ENCODE peak calls at places on chromosomes 16 and 17, in seven cellular contexts. H, G, B, P, A, T and N are unnamed samples.

GRCh38 chr16:53257001-53257400 is 177.3 kb upstream of the RBL2 start:
- DNase-seq in B (no peak), H (no peak), T (no peak), A (no peak), P (no peak), G (peak; percentile 58), N (no peak)

GRCh38 chr16:48405907-48406306 is 20.7 kb upstream of the SIAH1 start:
- DNase-seq in H (no peak), B (no peak), A (no peak), P (no peak), G (no peak), T (no peak), N (no peak)

GRCh38 chr17:82684207-82684903 is 14.1 kb downstream of the RAB40B start:
- DNase-seq in B (no peak), H (no peak), G (peak; percentile 69), P (no peak), A (no peak), T (no peak), N (no peak)

GRCh38 chr17:17403899-17404576 is 72.8 kb upstream of the MED9 start:
- DNase-seq in B (no peak), H (no peak), P (no peak), A (no peak), T (peak; percentile 31), G (no peak), N (no peak)

GRCh38 chr16:50360779-50361178 is 8.0 kb downstream of the BRD7 start:
- DNase-seq in P (no peak), G (peak; percentile 54), B (no peak), T (no peak), A (no peak), H (peak; percentile 8), N (no peak)

GRCh38 chr16:73232555-73233422 is 184.9 kb upstream of the ZFHX3 start:
- DNase-seq in G (peak; percentile 87), T (no peak), B (no peak), H (no peak), A (peak; percentile 86), P (peak; percentile 57), N (no peak)

GRCh38 chr17:78529871-78530670 is 47.1 kb downstream of the DNAH17 start:
- DNase-seq in T (no peak), H (peak; percentile 65), B (no peak), G (no peak), A (no peak), P (no peak), N (no peak)

GRCh38 chr17:81510798-81511549 is 1.6 kb downstream of the ACTG1 start:
- DNase-seq in P (no peak), B (no peak), G (peak; percentile 30), T (no peak), A (peak; percentile 41), H (no peak), N (no peak)

GRCh38 chr16:22232277-22233049 is 26.4 kb downstream of the EEF2K start:
- DNase-seq in G (peak; percentile 19), A (peak; percentile 39), H (no peak), P (no peak), B (no peak), T (no peak), N (no peak)

GRCh38 chr17:8837438-8838075 is 29.9 kb downstream of the PIK3R6 start:
- DNase-seq in B (no peak), G (no peak), H (no peak), A (peak; percentile 74), P (no peak), T (no peak), N (no peak)

GRCh38 chr17:69505740-69506139 is 91.2 kb downstream of the MAP2K6 start:
- DNase-seq in P (no peak), A (no peak), H (no peak), G (no peak), T (no peak), B (no peak), N (no peak)

GRCh38 chr16:3716831-3717234 is 491 bp downstream of the TRAP1 start:
- DNase-seq in A (peak; percentile 25), G (peak; percentile 48), H (no peak), T (no peak), B (no peak), P (no peak), N (peak; percentile 48)

GRCh38 chr17:78960945-78961344 is 18.8 kb downstream of the LGALS3BP start:
- DNase-seq in A (no peak), H (peak; percentile 44), B (no peak), T (no peak), G (no peak), P (no peak), N (no peak)

GRCh38 chr17:12744298-12744697 is 45.0 kb upstream of the ARHGAP44 start:
- DNase-seq in P (no peak), B (no peak), A (no peak), T (no peak), G (no peak), H (no peak), N (no peak)

GRCh38 chr16:2777231-2777902 is at the start of gene ELOB:
- DNase-seq in G (peak; percentile 90), H (peak; percentile 54), T (peak; percentile 81), P (peak; percentile 8), A (peak; percentile 90), B (peak; percentile 85), N (peak; percentile 99)

GRCh38 chr17:66276328-66276937 is 26.0 kb upstream of the PRKCA start:
- DNase-seq in P (no peak), G (peak; percentile 15), A (peak; percentile 30), H (no peak), B (no peak), T (no peak), N (no peak)

GRCh38 chr16:83005653-83006160 is 378.9 kb downstream of the CDH13 start:
- DNase-seq in B (no peak), A (no peak), H (no peak), P (no peak), G (no peak), T (no peak), N (no peak)

GRCh38 chr17:71337903-71338302 is 782.9 kb upstream of the SOX9 start:
- DNase-seq in T (no peak), G (no peak), P (no peak), H (no peak), A (peak; percentile 12), B (no peak), N (no peak)

GRCh38 chr16:16143038-16143763 is 80.1 kb downstream of the ABCC6 start:
- DNase-seq in A (no peak), B (no peak), G (peak; percentile 69), T (no peak), H (no peak), P (no peak), N (no peak)

GRCh38 chr17:8896641-8897635 is 29.5 kb upstream of the PIK3R6 start:
- DNase-seq in B (no peak), P (no peak), T (no peak), A (no peak), H (no peak), G (no peak), N (no peak)

GRCh38 chr17:73465130-73465529 is 153.3 kb upstream of the CDC42EP4 start:
- DNase-seq in A (no peak), P (no peak), H (no peak), T (no peak), B (no peak), G (no peak), N (no peak)

GRCh38 chr17:13996758-13997157 is 72.5 kb upstream of the COX10 start:
- DNase-seq in P (no peak), T (no peak), H (no peak), B (no peak), A (no peak), G (no peak), N (no peak)

GRCh38 chr16:54282923-54283734 is 3.5 kb downstream of the IRX3 start:
- DNase-seq in H (no peak), G (no peak), T (no peak), A (no peak), P (no peak), B (no peak), N (peak; percentile 39)

GRCh38 chr16:23965137-23965733 is 129.5 kb downstream of the PRKCB start:
- DNase-seq in A (no peak), G (no peak), B (no peak), P (no peak), H (no peak), T (no peak), N (no peak)

GRCh38 chr16:1953734-1954133 is 755 bp downstream of the RPL3L start:
- DNase-seq in T (no peak), A (no peak), B (no peak), G (no peak), P (no peak), H (no peak), N (no peak)

GRCh38 chr17:13485327-13485726 is 116.4 kb downstream of the HS3ST3A1 start:
- DNase-seq in B (no peak), A (no peak), G (no peak), P (no peak), H (no peak), T (no peak), N (no peak)

GRCh38 chr17:332023-332422 is 20.6 kb downstream of the RPH3AL start:
- DNase-seq in T (no peak), P (no peak), G (no peak), A (no peak), B (no peak), H (no peak), N (no peak)

GRCh38 chr16:74297296-74297665 is 667 bp downstream of the PSMD7 start:
- DNase-seq in B (peak; percentile 6), G (peak; percentile 49), P (no peak), H (no peak), T (no peak), A (peak; percentile 33), N (peak; percentile 37)

GRCh38 chr16:68365167-68365817 is 54.5 kb downstream of the PRMT7 start:
- DNase-seq in H (no peak), A (no peak), B (no peak), G (no peak), T (no peak), P (no peak), N (no peak)

GRCh38 chr17:61431594-61432311 is 20.5 kb upstream of the TBX4 start:
- DNase-seq in P (no peak), G (no peak), T (no peak), B (no peak), A (no peak), H (no peak), N (no peak)